ENCODE peak calls at places on chromosomes 3 and 15, in six cellular contexts. L is sigmoid colon, C is upper lobe of left lung, Z is A549, G is stomach, E is suprapubic skin. P is an unnamed sample. For H3K9me3 and H3K4me1, the result is how much of the 10 kb centered on the place peaks cover.

GRCh38 chr3:127817331-127817821 is 4.9 kb downstream of the MGLL start:
- DNase-seq in L (no peak), Z (no peak), E (no peak), G (no peak), C (no peak), P (peak)

GRCh38 chr3:47404955-47405790 is 24.4 kb downstream of the PTPN23 start:
- DNase-seq in E (no peak), C (no peak), L (peak), G (peak), Z (no peak), P (peak)

GRCh38 chr15:97566957-97567356 is 393.5 kb upstream of the ARRDC4 start:
- DNase-seq in Z (no peak), G (no peak), C (no peak), L (no peak), E (no peak), P (no peak)

GRCh38 chr15:39296955-39297354 is 283.9 kb upstream of the THBS1 start:
- DNase-seq in L (no peak), C (no peak), Z (no peak), G (no peak), E (no peak), P (no peak)

GRCh38 chr3:166263460-166263859 is 426.2 kb upstream of the BCHE start:
- DNase-seq in G (no peak), L (no peak), C (no peak), Z (no peak), E (no peak), P (no peak)

GRCh38 chr15:55829826-55830225 is 86.9 kb upstream of the PRTG start:
- DNase-seq in G (no peak), C (no peak), E (no peak), L (no peak), Z (no peak), P (no peak)

GRCh38 chr15:69955240-69955894 is 142.3 kb downstream of the TLE3 start:
- DNase-seq in E (no peak), C (no peak), Z (no peak), L (no peak), G (no peak), P (no peak)

GRCh38 chr3:117553461-117553860 is 843.9 kb downstream of the TUSC7 start:
- DNase-seq in E (no peak), L (no peak), C (no peak), Z (peak), G (no peak), P (no peak)

DNA sequence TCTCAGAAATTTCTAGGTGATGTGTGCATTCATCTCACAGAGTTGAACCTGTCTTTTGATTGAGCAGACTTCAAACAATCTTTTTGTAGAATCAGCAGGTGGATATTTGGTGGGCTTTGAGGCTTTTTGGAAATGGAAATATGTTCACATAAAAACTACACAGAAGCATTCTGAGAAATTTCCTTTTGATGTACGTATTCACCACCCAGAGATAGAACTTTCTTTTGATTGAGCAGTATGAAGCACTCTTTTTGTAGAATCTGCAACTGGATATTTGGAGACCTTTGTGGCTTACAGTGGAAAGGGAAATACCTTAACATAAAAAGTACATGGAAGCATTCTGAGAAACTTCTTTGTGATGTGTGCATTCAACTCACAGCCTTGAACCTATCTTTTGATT is 3515.0 kb downstream of the GOLGA6L6 start:
- DNase-seq in E (no peak), G (no peak), L (no peak), Z (no peak), C (no peak), P (no peak)
- H3K9me3 ChIP-seq in E (under half), G (under half), L (under half), Z (under half), C (under half), P (under half)

GRCh38 chr3:69357196-69357595 is 28.7 kb downstream of the FRMD4B start:
- DNase-seq in L (no peak), C (no peak), Z (no peak), G (no peak), E (no peak), P (no peak)

GRCh38 chr3:69353492-69353891 is 32.4 kb downstream of the FRMD4B start:
- DNase-seq in Z (no peak), L (no peak), E (no peak), G (no peak), C (peak), P (no peak)

GRCh38 chr3:69353088-69353478 is 32.8 kb downstream of the FRMD4B start:
- DNase-seq in E (no peak), G (no peak), Z (no peak), C (no peak), L (no peak), P (no peak)

GRCh38 chr3:69352305-69353087 is 33.4 kb downstream of the FRMD4B start:
- DNase-seq in E (no peak), L (no peak), C (no peak), Z (no peak), G (no peak), P (no peak)

GRCh38 chr3:69354948-69355347 is 30.9 kb downstream of the FRMD4B start:
- DNase-seq in L (no peak), Z (no peak), E (no peak), G (no peak), C (no peak), P (no peak)
- H3K4me1 ChIP-seq in L (under half), Z (under half), E (under half), G (under half), C (under half), P (under half)

GRCh38 chr3:16056210-16056607 is 118.3 kb upstream of the GALNT15 start:
- DNase-seq in G (no peak), Z (no peak), E (no peak), L (peak), C (no peak), P (peak)
- TF ChIP-seq EP300 in G (no peak), Z (no peak), E (no peak), L (no peak), C (peak), P (peak)

DNA sequence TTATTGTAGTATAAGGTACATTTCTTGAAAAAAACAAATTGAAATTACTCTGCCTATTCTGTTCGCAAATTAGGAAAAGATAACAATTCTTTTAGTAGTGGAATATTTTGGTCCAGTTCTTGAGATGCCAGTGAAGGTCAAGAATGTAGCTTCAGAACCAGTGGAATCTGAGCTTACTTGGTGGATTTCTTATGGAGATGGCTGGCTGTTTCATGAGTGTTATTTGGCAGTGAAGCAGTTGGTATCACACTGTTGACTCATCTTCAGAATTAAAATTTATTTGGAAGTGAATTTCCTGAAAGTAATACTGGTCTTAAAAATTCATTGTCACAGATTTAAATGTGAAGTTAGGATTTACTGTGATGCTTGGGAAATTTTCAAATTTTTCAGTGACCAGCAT is 19.1 kb downstream of the RNF13 start:
- DNase-seq in G (no peak), Z (no peak), E (no peak), L (no peak), C (no peak), P (no peak)
- H3K9me3 ChIP-seq in G (under half), Z (under half), E (under half), L (under half), C (under half), P (under half)

GRCh38 chr15:88400591-88400990 is 66.6 kb downstream of the MRPL46 start:
- DNase-seq in L (no peak), E (no peak), C (no peak), Z (no peak), G (no peak), P (no peak)

GRCh38 chr15:88398011-88398410 is 69.2 kb downstream of the MRPL46 start:
- DNase-seq in L (no peak), E (no peak), Z (no peak), C (no peak), G (no peak), P (no peak)

GRCh38 chr15:88400069-88400468 is 67.1 kb downstream of the MRPL46 start:
- DNase-seq in L (no peak), E (no peak), Z (no peak), G (no peak), C (peak), P (no peak)

GRCh38 chr15:88397506-88397905 is 69.7 kb downstream of the MRPL46 start:
- DNase-seq in C (no peak), Z (no peak), G (no peak), E (no peak), L (no peak), P (no peak)

GRCh38 chr15:88399021-88399685 is 68.0 kb downstream of the MRPL46 start:
- DNase-seq in L (no peak), G (no peak), E (no peak), Z (no peak), C (no peak), P (no peak)
- H3K4me1 ChIP-seq in L (under half), G (under half), E (under half), Z (half or more), C (under half), P (under half)

P was measured in tibial nerve.